ENCODE peak calls at places on chromosomes 1 and 21, in five cellular contexts. V is tibial nerve, E is dorsolateral prefrontal cortex, I is PC-3, O is right atrium auricular region. B is an unnamed sample.

GRCh38 chr1:174265273-174265672 is 106.0 kb downstream of the RABGAP1L start:
- DNase-seq in V (no peak), E (no peak), I (no peak), O (no peak), B (no peak)

GRCh38 chr1:77504986-77505385 is 177.5 kb downstream of the ZZZ3 start:
- DNase-seq in V (no peak), E (no peak), I (peak), O (no peak), B (no peak)

GRCh38 chr1:164719676-164720075 is 160.7 kb downstream of the PBX1 start:
- DNase-seq in V (no peak), E (no peak), I (no peak), O (no peak), B (no peak)

GRCh38 chr1:202189919-202190715 is 3.5 kb upstream of the LGR6 start:
- DNase-seq in V (no peak), E (no peak), I (peak), O (no peak), B (no peak)

GRCh38 chr21:44295163-44295601 is 4.7 kb upstream of the PFKL start:
- DNase-seq in V (no peak), E (no peak), I (peak), O (no peak), B (no peak)

GRCh38 chr1:66490817-66491216 is 43.1 kb upstream of the SGIP1 start:
- DNase-seq in V (no peak), E (no peak), I (no peak), O (no peak), B (no peak)

GRCh38 chr1:30464187-30464617 is 259.2 kb downstream of the MATN1 start:
- DNase-seq in V (no peak), E (no peak), I (no peak), O (no peak), B (no peak)

GRCh38 chr1:153627797-153628626 is at the start of gene S100A1:
- DNase-seq in V (no peak), E (peak), I (no peak), O (no peak), B (no peak)

GRCh38 chr1:214957330-214958137 is 125.0 kb upstream of the KCNK2 start:
- DNase-seq in V (no peak), E (no peak), I (peak), O (no peak), B (no peak)

DNA sequence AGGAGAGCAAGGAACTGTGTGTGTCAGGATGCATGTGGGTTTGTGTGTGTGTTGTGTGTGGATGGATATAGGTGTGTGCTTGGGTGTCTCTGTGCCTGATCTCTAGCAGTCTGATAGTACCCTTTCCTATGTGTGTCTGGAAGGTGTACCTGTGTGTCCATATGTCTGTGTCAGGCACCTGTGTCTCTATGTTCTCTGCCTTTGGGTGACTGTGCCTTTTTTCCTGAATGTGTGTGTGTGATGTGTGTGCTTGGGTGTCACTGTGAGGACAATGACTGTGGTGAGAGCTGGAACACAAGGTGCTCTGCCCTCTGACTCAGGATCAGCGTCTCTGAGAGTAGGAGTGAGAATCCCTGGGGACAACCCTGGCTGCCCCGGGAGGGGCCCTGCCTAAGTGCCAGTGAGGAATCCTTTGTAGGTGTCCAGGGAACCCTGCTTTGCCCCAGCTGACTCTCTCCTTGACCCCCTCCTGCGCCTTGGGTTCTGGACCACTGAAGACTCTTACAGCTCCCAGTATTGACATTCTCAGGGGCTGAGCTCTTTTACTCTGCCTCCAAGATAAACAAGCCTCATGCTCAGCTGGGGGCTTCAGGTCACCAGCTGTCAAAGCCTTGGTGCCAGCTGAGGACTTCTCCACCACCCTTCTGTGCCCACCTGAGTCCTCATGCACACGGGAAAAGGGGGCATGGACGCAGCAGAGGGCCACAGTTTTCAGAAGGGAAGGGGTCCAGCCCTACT is 710 bp upstream of the EFNA3 start:
- DNase-seq in V (no peak), E (no peak), I (no peak), O (no peak), B (no peak)
- TF ChIP-seq CTCF in V (no peak), E (no peak), I (no peak), O (no peak), B (no peak)

GRCh38 chr1:200729863-200730262 is 8.8 kb upstream of the CAMSAP2 start:
- DNase-seq in V (no peak), E (no peak), I (no peak), O (no peak), B (no peak)
- TF ChIP-seq CTCF in V (no peak), E (no peak), I (no peak), O (no peak), B (no peak)

GRCh38 chr1:91502138-91502881 is 1.7 kb downstream of the CDC7 start:
- DNase-seq in V (no peak), E (no peak), I (peak), O (no peak), B (no peak)

GRCh38 chr1:91499904-91500755 is 521 bp upstream of the CDC7 start:
- DNase-seq in V (no peak), E (no peak), I (no peak), O (no peak), B (no peak)

GRCh38 chr1:91499346-91499745 is 1.3 kb upstream of the CDC7 start:
- DNase-seq in V (no peak), E (no peak), I (no peak), O (no peak), B (no peak)

GRCh38 chr1:91501527-91501859 is 842 bp downstream of the CDC7 start:
- DNase-seq in V (no peak), E (no peak), I (no peak), O (no peak), B (no peak)

GRCh38 chr1:91500756-91501526 is at the start of gene CDC7:
- DNase-seq in V (peak), E (peak), I (peak), O (peak), B (peak)
- TF ChIP-seq CTCF in V (peak), E (peak), I (peak), O (peak), B (peak)

GRCh38 chr1:162042361-162042760 is 18.7 kb upstream of the OLFML2B start:
- DNase-seq in V (no peak), E (no peak), I (no peak), O (no peak), B (no peak)

GRCh38 chr1:162036156-162036555 is 12.5 kb upstream of the OLFML2B start:
- DNase-seq in V (no peak), E (no peak), I (no peak), O (no peak), B (no peak)

GRCh38 chr1:162035241-162035640 is 11.6 kb upstream of the OLFML2B start:
- DNase-seq in V (no peak), E (no peak), I (peak), O (no peak), B (no peak)

GRCh38 chr1:162040657-162041056 is 17.0 kb upstream of the OLFML2B start:
- DNase-seq in V (no peak), E (no peak), I (peak), O (no peak), B (no peak)

GRCh38 chr1:162038624-162039023 is 15.0 kb upstream of the OLFML2B start:
- DNase-seq in V (no peak), E (no peak), I (no peak), O (no peak), B (no peak)
- TF ChIP-seq CTCF in V (no peak), E (no peak), I (peak), O (no peak), B (no peak)

DNA sequence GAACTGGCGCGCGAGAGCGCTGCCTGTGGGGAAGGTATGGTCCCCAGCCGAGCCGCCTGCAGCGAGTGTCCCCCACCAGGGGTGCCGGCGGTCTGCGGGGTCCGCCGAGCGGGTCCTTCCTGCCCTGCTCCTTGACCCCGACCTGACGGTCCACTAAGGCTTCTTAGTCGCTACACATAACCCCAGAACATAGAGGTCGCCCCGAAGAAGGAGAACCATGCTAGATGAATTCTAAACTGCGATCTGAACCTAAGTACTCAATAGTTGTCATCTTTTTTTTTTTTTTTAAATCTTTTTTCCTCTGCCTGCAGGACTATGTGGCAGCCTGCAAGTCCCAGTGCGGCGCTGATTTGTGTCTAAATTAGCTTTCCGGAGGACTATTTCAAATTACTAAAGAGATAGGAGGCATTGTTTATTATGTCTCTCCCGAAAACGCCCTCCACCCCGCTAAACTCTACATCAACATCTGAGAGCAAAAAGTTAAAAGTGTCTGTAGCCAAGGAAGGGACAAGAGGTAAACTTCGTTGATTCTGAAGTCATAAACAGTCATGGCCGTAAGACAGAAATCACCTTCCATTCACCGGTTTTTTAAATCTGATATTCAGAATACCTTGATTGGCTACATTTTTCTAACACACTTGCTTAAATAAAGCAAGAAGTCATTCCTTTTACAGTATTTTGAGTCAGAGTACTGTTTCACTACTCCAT is 476 bp downstream of the AXDND1 start:
- DNase-seq in V (no peak), E (no peak), I (no peak), O (no peak), B (no peak)
- TF ChIP-seq CTCF in V (no peak), E (peak), I (no peak), O (no peak), B (no peak)

DNA sequence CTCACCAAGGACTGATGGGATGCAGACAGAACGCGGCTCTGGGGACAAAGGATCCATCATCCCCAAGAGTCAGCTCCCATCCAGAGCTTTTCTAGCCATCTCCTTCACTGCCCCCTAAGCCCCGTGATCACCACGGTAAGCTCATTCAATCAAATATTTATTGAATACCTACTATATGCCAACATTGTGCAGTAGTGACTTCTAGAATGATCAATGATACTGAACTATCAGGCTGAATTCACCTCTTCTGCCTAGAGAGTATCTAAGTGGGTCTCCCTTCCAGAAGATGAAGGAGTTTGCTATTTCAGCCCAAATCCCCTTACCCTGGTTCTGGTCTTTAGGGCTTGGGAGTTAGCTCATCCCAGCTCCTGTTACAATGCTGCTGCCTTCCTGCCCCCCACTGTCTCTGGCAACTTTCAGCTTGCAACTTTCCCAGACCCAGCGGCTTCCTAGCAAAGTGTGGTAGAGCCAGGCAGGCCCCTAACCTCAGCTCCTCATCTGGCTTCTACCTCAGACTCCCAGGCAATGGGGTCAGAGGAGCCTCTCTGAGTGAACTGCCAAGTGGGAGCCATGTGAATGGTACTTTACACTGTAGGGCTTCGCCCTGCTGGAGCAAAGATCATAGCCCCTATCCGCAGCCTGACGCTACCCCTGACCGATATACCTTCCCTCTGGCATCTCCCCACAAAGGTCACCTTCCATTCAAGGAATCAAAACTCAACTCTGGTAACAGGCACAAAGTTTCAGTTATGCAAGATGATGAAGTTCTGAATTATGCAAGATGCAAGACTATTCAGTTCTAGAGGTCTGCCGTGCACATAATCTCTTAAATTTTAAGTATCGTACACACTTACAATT is 20.9 kb downstream of the TMEM53 start:
- DNase-seq in V (no peak), E (no peak), I (no peak), O (no peak), B (no peak)
- TF ChIP-seq CTCF in V (no peak), E (peak), I (peak), O (peak), B (no peak)

GRCh38 chr1:115330480-115331013 is 7.5 kb downstream of the NGF start:
- DNase-seq in V (no peak), E (no peak), I (peak), O (no peak), B (no peak)
- TF ChIP-seq CTCF in V (no peak), E (no peak), I (peak), O (no peak), B (no peak)

DNA sequence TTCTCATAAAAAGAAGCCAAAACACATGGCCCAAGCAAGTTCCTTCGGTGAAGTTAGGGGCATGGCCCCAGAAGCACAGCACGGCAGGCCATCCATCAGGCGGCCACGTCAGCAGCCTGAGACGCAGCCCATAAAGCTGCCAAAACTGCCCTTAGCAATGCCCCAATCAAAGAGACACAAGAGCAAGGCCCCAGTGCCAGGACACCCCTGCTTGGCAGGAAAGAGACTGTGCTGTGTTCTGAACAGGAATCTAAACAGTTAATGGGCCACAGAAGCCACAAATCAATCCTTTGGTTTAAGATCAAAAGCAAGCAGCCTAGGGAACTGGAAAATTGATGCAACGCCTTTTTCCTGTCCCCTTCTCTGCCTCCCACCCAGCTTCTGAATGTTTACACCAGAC is 497.0 kb upstream of the USP24 start:
- DNase-seq in V (no peak), E (no peak), I (no peak), O (no peak), B (no peak)
- TF ChIP-seq CTCF in V (no peak), E (no peak), I (no peak), O (no peak), B (no peak)

GRCh38 chr21:32238063-32238462 is 40.8 kb downstream of the MIS18A start:
- DNase-seq in V (no peak), E (no peak), I (no peak), O (no peak), B (no peak)
- TF ChIP-seq CTCF in V (no peak), E (no peak), I (no peak), O (no peak), B (no peak)